ENCODE peak calls at places on chromosome 13, in seven cellular contexts. Q, X, Y, G, P, J and N are unnamed samples.

GRCh38 chr13:35990196-35990595 is 141.0 kb downstream of the DCLK1 start:
- DNase-seq in Q (no peak), X (no peak), Y (no peak), G (no peak), P (no peak), J (no peak), N (no peak)

GRCh38 chr13:48562296-48563066 is 29.6 kb upstream of the RCBTB2 start:
- DNase-seq in Q (peak), X (peak), Y (no peak), G (no peak), P (no peak), J (peak), N (peak)

GRCh38 chr13:95133498-95133897 is 167.8 kb downstream of the ABCC4 start:
- DNase-seq in Q (no peak), X (no peak), Y (no peak), G (no peak), P (no peak), J (no peak), N (no peak)

GRCh38 chr13:46179576-46180368 is 2.2 kb downstream of the LCP1 start:
- DNase-seq in Q (peak), X (no peak), Y (no peak), G (no peak), P (peak), J (peak), N (no peak)

GRCh38 chr13:69566104-69566716 is 541.4 kb upstream of the ATXN8OS start:
- DNase-seq in Q (no peak), X (no peak), Y (no peak), G (no peak), P (no peak), J (no peak), N (no peak)

GRCh38 chr13:36475468-36475867 is 43.2 kb downstream of the CCNA1 start:
- DNase-seq in Q (peak), X (no peak), Y (no peak), G (no peak), P (no peak), J (no peak), N (no peak)

GRCh38 chr13:52459668-52460067 is 4.4 kb downstream of the CKAP2 start:
- DNase-seq in Q (no peak), X (no peak), Y (no peak), G (no peak), P (no peak), J (no peak), N (no peak)

GRCh38 chr13:113350065-113350937 is 13.6 kb downstream of the GRTP1 start:
- DNase-seq in Q (peak), X (no peak), Y (no peak), G (no peak), P (no peak), J (no peak), N (no peak)

GRCh38 chr13:49714757-49715156 is 23.5 kb upstream of the EBPL start:
- DNase-seq in Q (no peak), X (no peak), Y (no peak), G (no peak), P (no peak), J (no peak), N (no peak)

DNA sequence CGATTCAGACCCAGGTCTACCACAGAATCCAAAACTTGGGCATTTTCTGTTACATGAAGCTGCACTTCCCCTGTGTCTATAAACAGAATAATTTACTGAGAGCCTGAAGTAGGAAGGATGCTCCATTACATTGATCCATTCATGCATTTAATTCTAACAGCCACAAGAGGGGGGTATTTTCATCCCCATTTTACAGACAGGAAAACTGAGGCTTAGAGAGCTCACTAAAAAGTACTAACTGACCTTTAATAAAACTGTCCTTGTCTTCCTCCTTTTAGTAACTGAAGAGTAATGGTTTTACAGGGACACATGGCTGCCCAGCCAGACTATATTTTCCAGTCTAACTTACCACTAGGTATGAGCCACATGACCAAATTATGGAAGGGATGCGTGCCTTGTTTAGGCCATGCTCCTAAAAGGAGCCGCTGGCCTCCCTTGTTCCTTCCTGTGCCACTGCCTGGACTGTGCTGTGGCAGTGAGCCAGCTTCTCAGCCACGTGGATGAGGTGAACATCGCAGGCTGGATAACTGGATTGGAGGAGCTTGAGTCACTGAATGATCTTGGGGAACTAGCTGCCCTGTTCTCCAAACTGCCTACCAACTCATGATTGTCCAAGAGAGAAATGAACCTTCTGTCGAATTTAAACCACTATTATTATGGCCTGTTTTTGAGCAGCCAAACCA is 108.3 kb downstream of the DOCK9 start:
- DNase-seq in Q (peak), X (no peak), Y (no peak), G (no peak), P (no peak), J (no peak), N (no peak)
- TF ChIP-seq CTCF in Q (peak), X (peak), Y (peak), G (no peak), P (no peak), J (peak), N (peak)

GRCh38 chr13:43979492-43979891 is 99.8 kb downstream of the LACC1 start:
- DNase-seq in Q (no peak), X (no peak), Y (no peak), G (no peak), P (no peak), J (no peak), N (no peak)

GRCh38 chr13:43983373-43983772 is 103.7 kb downstream of the LACC1 start:
- DNase-seq in Q (no peak), X (no peak), Y (no peak), G (no peak), P (no peak), J (no peak), N (no peak)

GRCh38 chr13:43978688-43979087 is 99.0 kb downstream of the LACC1 start:
- DNase-seq in Q (no peak), X (no peak), Y (no peak), G (no peak), P (no peak), J (no peak), N (no peak)

GRCh38 chr13:43981512-43982301 is 102.0 kb downstream of the LACC1 start:
- DNase-seq in Q (no peak), X (no peak), Y (no peak), G (no peak), P (no peak), J (no peak), N (no peak)

DNA sequence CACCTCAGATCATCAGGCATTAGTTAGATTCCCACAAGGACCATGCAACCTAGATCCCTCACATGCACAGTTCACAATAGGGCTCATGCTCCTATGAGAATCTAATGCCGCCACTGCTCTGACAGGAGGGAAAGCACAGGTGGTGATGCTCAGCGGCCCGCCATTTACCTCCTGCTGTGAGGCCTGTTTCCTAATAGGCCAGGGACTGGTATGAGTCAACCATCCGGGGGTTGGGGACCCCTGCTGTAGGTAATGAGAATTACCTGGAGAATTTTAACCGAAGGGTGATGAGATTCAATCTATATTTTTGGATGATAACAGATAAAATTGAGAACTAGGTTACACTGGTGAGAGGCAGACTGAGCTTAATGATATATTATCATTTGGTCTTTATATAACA is 101.4 kb downstream of the LACC1 start:
- DNase-seq in Q (no peak), X (no peak), Y (no peak), G (no peak), P (no peak), J (no peak), N (no peak)
- TF ChIP-seq CTCF in Q (peak), X (no peak), Y (peak), G (no peak), P (no peak), J (no peak), N (no peak)

DNA sequence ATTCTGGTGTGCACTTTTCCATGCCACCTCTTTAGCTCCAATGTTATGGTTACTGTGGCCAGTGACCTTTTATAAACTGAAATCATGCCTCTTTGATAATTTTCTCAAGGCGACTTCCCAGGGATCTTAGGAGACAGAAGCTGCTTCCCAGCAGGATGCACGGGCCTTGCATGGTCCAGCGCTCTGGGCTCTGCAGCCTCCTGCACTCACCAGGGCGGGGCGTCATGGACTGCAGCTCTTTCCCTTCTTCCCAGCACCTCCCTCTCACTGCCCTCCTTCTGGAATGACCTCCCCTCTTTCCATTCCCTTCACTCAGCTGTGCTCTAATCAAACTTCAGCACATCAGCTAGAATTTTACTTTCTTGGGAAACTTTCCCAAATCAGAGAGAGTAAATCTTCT is 318.3 kb downstream of the IRS2 start:
- DNase-seq in Q (no peak), X (no peak), Y (no peak), G (no peak), P (no peak), J (no peak), N (no peak)
- TF ChIP-seq CTCF in Q (no peak), X (no peak), Y (no peak), G (no peak), P (no peak), J (no peak), N (no peak)

DNA sequence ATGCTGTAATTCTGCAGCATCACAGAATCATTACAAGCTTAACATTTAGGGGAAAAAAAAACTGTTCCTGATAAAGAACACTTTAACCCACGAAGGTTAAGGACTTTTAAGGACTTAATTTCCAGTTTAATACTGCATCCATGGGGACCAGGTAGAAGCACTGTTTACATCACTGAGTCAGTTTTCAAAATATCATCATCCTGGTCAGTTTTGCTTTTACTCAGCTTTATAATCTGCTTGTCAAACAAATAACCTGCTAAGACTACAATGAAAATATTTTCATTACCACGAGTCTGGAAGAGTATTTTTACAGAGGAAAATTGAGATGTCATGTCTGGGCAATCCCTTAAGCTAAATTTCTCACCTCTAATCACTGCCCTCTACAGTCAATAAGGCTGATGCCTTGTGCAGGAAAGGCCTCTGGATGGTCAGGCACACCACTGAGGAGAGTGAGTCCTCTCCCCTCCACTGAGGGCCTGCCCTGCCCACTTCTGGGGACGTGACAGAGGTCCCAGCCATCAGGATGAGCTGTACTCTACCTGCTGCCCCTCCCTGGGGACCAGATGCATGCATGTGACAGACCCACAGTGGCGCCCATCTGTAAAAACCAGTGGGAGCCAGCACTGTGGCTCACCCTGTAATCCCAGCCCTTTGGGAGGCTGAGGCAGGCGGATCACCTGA is 31.0 kb downstream of the FOXO1 start:
- DNase-seq in Q (no peak), X (no peak), Y (no peak), G (no peak), P (no peak), J (no peak), N (no peak)
- TF ChIP-seq CTCF in Q (peak), X (no peak), Y (no peak), G (no peak), P (no peak), J (no peak), N (no peak)

GRCh38 chr13:24529478-24529877 is 16.9 kb upstream of the PARP4 start:
- DNase-seq in Q (no peak), X (no peak), Y (no peak), G (no peak), P (no peak), J (no peak), N (no peak)

DNA sequence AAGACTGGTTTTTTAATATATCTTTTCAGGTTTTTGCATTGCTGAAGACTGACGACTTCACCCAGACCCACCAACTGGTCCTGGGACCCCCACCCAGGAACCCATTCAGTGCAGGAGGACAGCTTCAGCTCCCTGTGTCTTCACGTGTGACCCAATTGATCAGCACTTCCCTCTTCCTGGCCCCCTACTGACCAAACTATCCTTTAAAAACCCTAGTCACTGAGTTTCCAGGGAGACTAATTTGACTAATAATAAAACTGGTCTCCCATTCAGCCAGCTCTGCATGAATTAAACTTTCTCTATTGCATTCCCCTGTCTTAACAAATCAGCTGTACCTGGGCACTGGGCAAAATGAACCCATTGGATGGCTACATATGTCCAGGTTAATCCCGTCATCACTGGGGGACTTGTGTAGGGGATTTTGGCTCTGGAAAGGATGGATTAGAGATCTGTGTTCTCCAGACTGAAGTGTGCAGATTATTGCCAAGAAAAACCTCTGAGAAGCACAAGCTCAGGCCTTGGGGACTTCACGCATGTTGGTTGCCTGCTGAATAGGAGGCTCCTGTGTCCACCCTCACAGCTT is 16.3 kb upstream of the PARP4 start:
- DNase-seq in Q (no peak), X (no peak), Y (no peak), G (no peak), P (no peak), J (no peak), N (no peak)
- TF ChIP-seq CTCF in Q (no peak), X (no peak), Y (no peak), G (no peak), P (no peak), J (no peak), N (no peak)